ENCODE peak calls at places on chromosome 9, in ten cellular contexts. L is thyroid gland; D is K562; O is ovary; X is hepatocyte; I is endodermal cell; A is heart left ventricle; T is fibroblast of the aortic adventitia; H is foreskin fibroblast; R is CD8-positive, alpha-beta T cell. S is an unnamed sample.

GRCh38 chr9:85941617-85941930 is 628 bp downstream of the NAA35 start:
- DNase-seq in L (no peak), D (no peak), O (no peak), X (no peak), I (no peak), A (no peak), T (no peak), H (no peak), R (no peak), S (peak)

GRCh38 chr9:419571-420156 is 205.0 kb downstream of the DOCK8 start:
- DNase-seq in L (no peak), D (no peak), O (no peak), X (peak), I (no peak), A (no peak), T (peak), H (peak), R (no peak), S (peak)

GRCh38 chr9:91843623-91844111 is 106.4 kb downstream of the ROR2 start:
- DNase-seq in L (peak), D (no peak), O (peak), X (no peak), I (peak), A (no peak), T (peak), H (peak), R (no peak), S (peak)

GRCh38 chr9:105187781-105188180 is 56.7 kb upstream of the SLC44A1 start:
- DNase-seq in L (no peak), D (no peak), O (no peak), X (no peak), I (no peak), A (no peak), T (peak), H (peak), R (no peak), S (peak)

GRCh38 chr9:132372177-132373095 is 17.6 kb upstream of the SETX start:
- DNase-seq in L (peak), D (peak), O (no peak), X (peak), I (peak), A (peak), T (peak), H (peak), R (no peak), S (no peak)

GRCh38 chr9:126151671-126152050 is 175.0 kb upstream of the MVB12B start:
- DNase-seq in L (no peak), D (no peak), O (peak), X (no peak), I (no peak), A (no peak), T (no peak), H (no peak), R (no peak), S (no peak)

GRCh38 chr9:121307976-121308375 is 40.0 kb downstream of the GSN start:
- DNase-seq in L (no peak), D (no peak), O (peak), X (no peak), I (no peak), A (no peak), T (no peak), H (no peak), R (no peak), S (no peak)

GRCh38 chr9:133164209-133164590 is 486 bp upstream of the GBGT1 start:
- DNase-seq in L (no peak), D (no peak), O (no peak), X (peak), I (no peak), A (no peak), T (no peak), H (no peak), R (no peak), S (no peak)

GRCh38 chr9:127563579-127563978 is 48.5 kb upstream of the STXBP1 start:
- DNase-seq in L (no peak), D (no peak), O (no peak), X (no peak), I (no peak), A (no peak), T (no peak), H (no peak), R (no peak), S (no peak)

GRCh38 chr9:69370430-69370829 is 45.4 kb downstream of the ENTREP1 start:
- DNase-seq in L (no peak), D (no peak), O (no peak), X (no peak), I (no peak), A (no peak), T (peak), H (no peak), R (no peak), S (peak)

GRCh38 chr9:21770877-21771560 is 31.4 kb upstream of the MTAP start:
- DNase-seq in L (no peak), D (no peak), O (no peak), X (peak), I (no peak), A (no peak), T (peak), H (peak), R (no peak), S (peak)

GRCh38 chr9:72384710-72385475 is 19.9 kb upstream of the ZFAND5 start:
- DNase-seq in L (no peak), D (no peak), O (no peak), X (no peak), I (no peak), A (no peak), T (no peak), H (peak), R (no peak), S (peak)

GRCh38 chr9:91255327-91255726 is 106.4 kb downstream of the AUH start:
- DNase-seq in L (no peak), D (no peak), O (no peak), X (no peak), I (no peak), A (no peak), T (peak), H (peak), R (no peak), S (peak)

GRCh38 chr9:91060520-91061343 is 259.1 kb downstream of the SYK start:
- DNase-seq in L (peak), D (no peak), O (no peak), X (peak), I (no peak), A (peak), T (peak), H (peak), R (no peak), S (peak)

GRCh38 chr9:130715270-130716077 is 21.9 kb downstream of the EXOSC2 start:
- DNase-seq in L (no peak), D (no peak), O (no peak), X (no peak), I (peak), A (no peak), T (peak), H (peak), R (no peak), S (peak)

DNA sequence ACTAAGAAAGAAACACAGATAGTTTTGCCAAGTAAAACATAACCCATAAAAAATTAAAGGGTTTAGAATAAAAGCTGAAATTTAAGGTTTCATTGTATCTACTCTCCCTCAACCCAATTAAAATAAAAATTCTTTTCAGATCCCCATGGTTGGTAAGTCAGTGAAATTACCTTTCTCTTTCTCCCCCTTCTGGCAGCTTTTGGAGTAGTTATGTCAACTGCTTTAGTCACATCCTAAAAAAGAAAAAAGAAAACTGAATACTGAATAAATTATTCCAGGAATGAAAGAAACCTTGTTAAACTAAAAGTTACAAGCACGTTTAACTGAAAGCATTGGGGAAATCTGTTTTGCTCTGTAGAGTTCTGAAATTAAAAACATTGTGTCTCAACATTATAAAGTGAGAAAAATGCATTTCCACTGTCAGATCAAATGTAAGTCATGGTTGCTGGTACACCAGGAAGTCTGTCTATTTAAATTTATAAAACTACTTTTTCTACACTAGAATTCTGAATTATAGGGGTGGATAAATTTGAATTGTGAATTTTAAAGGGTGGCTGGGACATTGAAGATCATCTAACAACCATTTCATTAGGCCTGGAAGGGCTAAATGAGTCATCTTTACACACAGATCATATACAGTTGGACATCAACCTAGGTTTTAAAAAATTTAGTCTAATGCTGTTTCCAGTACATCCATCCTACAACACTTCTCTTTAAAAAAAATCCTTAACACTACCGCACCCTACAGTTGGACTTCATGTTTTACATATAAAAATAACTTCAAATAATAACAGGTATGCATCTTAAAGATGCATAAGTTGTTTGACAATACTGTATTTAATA is 24.7 kb downstream of the PSIP1 start:
- DNase-seq in L (no peak), D (no peak), O (no peak), X (peak), I (no peak), A (no peak), T (peak), H (peak), R (no peak), S (peak)
- TF ChIP-seq CTCF in L (peak), D (no peak), O (no peak), X (peak), I (peak), A (peak), T (peak), H (peak), R (peak), S (peak)

DNA sequence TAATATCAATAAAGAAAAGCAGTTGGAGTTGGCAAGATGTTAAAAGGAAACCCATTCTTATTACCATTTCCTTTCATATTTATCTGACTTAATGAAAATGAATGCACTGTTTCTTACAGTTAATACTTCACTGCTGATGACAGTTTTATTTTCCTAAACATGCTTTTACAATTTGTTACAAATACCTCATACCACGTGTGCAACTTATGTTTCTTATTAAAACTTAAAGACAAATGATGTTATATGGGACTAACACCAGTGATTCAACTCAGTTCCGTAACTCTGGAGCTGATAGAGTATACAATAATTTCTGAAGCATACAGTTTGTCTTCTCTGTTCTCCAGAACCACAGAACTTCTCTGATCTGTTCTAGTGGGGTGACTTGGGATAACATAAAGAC is 1258.9 kb upstream of the C9orf72 start:
- DNase-seq in L (no peak), D (no peak), O (no peak), X (no peak), I (no peak), A (no peak), T (no peak), H (peak), R (no peak), S (no peak)
- H3K4me3 ChIP-seq in L (no peak), D (no peak), O (no peak), X (no peak), I (no peak), A (no peak), T (no peak), H (no peak), R (no peak), S (no peak)

GRCh38 chr9:113590389-113590788 is 126.9 kb downstream of the RGS3 start:
- DNase-seq in L (no peak), D (no peak), O (no peak), X (no peak), I (no peak), A (no peak), T (no peak), H (no peak), R (no peak), S (no peak)

GRCh38 chr9:113588936-113589335 is 125.4 kb downstream of the RGS3 start:
- DNase-seq in L (no peak), D (no peak), O (no peak), X (no peak), I (no peak), A (no peak), T (no peak), H (no peak), R (no peak), S (no peak)

GRCh38 chr9:113590991-113591898 is 127.7 kb downstream of the RGS3 start:
- DNase-seq in L (peak), D (peak), O (peak), X (peak), I (peak), A (peak), T (peak), H (peak), R (no peak), S (peak)

GRCh38 chr9:113589407-113589806 is 125.9 kb downstream of the RGS3 start:
- DNase-seq in L (no peak), D (no peak), O (peak), X (no peak), I (no peak), A (peak), T (no peak), H (no peak), R (no peak), S (no peak)

DNA sequence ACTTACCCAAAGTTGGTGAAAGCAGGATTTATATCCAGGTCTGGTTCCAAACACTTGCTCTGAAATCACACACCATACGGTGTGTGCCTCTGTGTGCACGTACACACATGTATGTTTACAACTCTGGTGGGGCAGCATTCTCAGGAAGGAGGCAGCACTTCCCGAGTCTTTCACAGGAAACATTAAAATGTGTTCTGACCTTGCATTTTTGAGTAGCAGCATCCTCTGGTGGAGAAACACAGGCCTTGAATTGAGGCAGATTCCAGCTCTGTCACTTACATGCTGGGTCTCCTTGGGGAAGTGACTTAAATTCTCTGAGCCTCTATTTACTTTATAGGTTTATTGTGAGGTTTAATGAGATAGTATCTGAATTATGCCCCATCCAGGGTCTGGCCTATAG is 126.4 kb downstream of the RGS3 start:
- DNase-seq in L (no peak), D (no peak), O (peak), X (peak), I (no peak), A (no peak), T (peak), H (peak), R (no peak), S (peak)
- TF ChIP-seq CTCF in L (no peak), D (peak), O (peak), X (peak), I (peak), A (peak), T (peak), H (peak), R (peak), S (peak)

GRCh38 chr9:109417585-109418544 is 80.2 kb downstream of the PTPN3 start:
- DNase-seq in L (peak), D (no peak), O (no peak), X (no peak), I (no peak), A (peak), T (no peak), H (no peak), R (no peak), S (no peak)
- H3K4me3 ChIP-seq in L (no peak), D (no peak), O (no peak), X (no peak), I (no peak), A (no peak), T (no peak), H (no peak), R (no peak), S (no peak)

DNA sequence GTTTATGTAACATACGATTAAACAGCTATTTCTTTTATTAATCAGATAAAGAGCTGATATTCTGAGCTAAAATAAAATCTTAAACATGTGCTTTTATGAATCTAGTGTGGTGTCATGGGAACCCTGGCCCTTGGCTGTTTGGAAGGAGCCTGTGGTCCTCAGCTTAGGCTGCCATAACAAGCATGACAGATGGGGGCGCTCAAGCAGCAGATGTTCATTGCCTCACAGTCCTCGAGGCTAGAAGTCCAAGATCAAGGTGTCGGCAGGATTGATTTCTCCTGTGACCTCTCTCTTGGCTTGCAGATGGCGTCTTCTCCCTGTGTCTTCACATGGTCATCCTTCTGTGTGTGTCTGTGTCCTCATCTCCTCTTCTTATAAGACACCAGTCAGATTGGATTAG is 448.2 kb downstream of the GADD45G start:
- DNase-seq in L (no peak), D (peak), O (no peak), X (no peak), I (peak), A (no peak), T (no peak), H (no peak), R (no peak), S (no peak)
- TF ChIP-seq CTCF in L (no peak), D (peak), O (no peak), X (peak), I (peak), A (no peak), T (no peak), H (peak), R (no peak), S (peak)

GRCh38 chr9:124259273-124260078 is 1.7 kb downstream of the NEK6 start:
- DNase-seq in L (peak), D (no peak), O (peak), X (peak), I (no peak), A (peak), T (peak), H (peak), R (no peak), S (peak)
- H3K4me3 ChIP-seq in L (no peak), D (peak), O (peak), X (peak), I (peak), A (peak), T (peak), H (peak), R (no peak), S (peak)